ENCODE peak calls at places on chromosomes 5 and 9, in seven cellular contexts. One of them, this sample, is unnamed.

GRCh38 chr9:96061293-96061987 is 185.9 kb downstream of the ERCC6L2 start:
- DNase-seq in AML-193: no peak
- DNase-seq in iPS-NIHi11: peak
- DNase-seq in naive B cell: no peak
- DNase-seq in RPMI7951: peak
- DNase-seq in cortex of kidney: no peak
- DNase-seq in progenitor cell of endocrine pancreas: no peak
- DNase-seq in this sample: no peak

GRCh38 chr5:175444060-175444904 is at the start of gene DRD1:
- DNase-seq in iPS-NIHi11: peak
- DNase-seq in cortex of kidney: no peak
- DNase-seq in RPMI7951: peak
- DNase-seq in AML-193: no peak
- DNase-seq in progenitor cell of endocrine pancreas: peak
- DNase-seq in naive B cell: no peak
- DNase-seq in this sample: peak

GRCh38 chr9:135559606-135560005 is 1.9 kb upstream of the PAEP start:
- DNase-seq in RPMI7951: no peak
- DNase-seq in naive B cell: no peak
- DNase-seq in progenitor cell of endocrine pancreas: no peak
- DNase-seq in cortex of kidney: no peak
- DNase-seq in iPS-NIHi11: no peak
- DNase-seq in AML-193: no peak
- DNase-seq in this sample: no peak

GRCh38 chr5:176154821-176155220 is 83.4 kb upstream of the SIMC1 start:
- DNase-seq in iPS-NIHi11: no peak
- DNase-seq in cortex of kidney: no peak
- DNase-seq in RPMI7951: no peak
- DNase-seq in AML-193: no peak
- DNase-seq in naive B cell: no peak
- DNase-seq in progenitor cell of endocrine pancreas: no peak
- DNase-seq in this sample: no peak

GRCh38 chr5:3350781-3351180 is 244.9 kb upstream of the IRX1 start:
- DNase-seq in cortex of kidney: no peak
- DNase-seq in naive B cell: no peak
- DNase-seq in RPMI7951: no peak
- DNase-seq in progenitor cell of endocrine pancreas: peak
- DNase-seq in iPS-NIHi11: no peak
- DNase-seq in AML-193: no peak
- DNase-seq in this sample: peak

GRCh38 chr5:116068028-116068632 is 16.7 kb upstream of the COMMD10 start:
- DNase-seq in naive B cell: peak
- DNase-seq in RPMI7951: peak
- DNase-seq in iPS-NIHi11: peak
- DNase-seq in cortex of kidney: no peak
- DNase-seq in progenitor cell of endocrine pancreas: no peak
- DNase-seq in AML-193: peak
- DNase-seq in this sample: no peak

GRCh38 chr9:135973276-135974219 is 12.4 kb upstream of the UBAC1 start:
- DNase-seq in cortex of kidney: no peak
- DNase-seq in iPS-NIHi11: no peak
- DNase-seq in naive B cell: no peak
- DNase-seq in AML-193: peak
- DNase-seq in RPMI7951: no peak
- DNase-seq in progenitor cell of endocrine pancreas: no peak
- DNase-seq in this sample: no peak

GRCh38 chr9:124040186-124040920 is 28.8 kb downstream of the LHX2 start:
- DNase-seq in iPS-NIHi11: no peak
- DNase-seq in cortex of kidney: no peak
- DNase-seq in naive B cell: no peak
- DNase-seq in AML-193: no peak
- DNase-seq in RPMI7951: peak
- DNase-seq in progenitor cell of endocrine pancreas: no peak
- DNase-seq in this sample: no peak

GRCh38 chr9:111039203-111039907 is 1.1 kb upstream of the LPAR1 start:
- DNase-seq in cortex of kidney: no peak
- DNase-seq in AML-193: no peak
- DNase-seq in RPMI7951: no peak
- DNase-seq in iPS-NIHi11: no peak
- DNase-seq in progenitor cell of endocrine pancreas: peak
- DNase-seq in naive B cell: no peak
- DNase-seq in this sample: no peak

GRCh38 chr5:143234162-143234842 is 169.2 kb downstream of the NR3C1 start:
- DNase-seq in RPMI7951: no peak
- DNase-seq in iPS-NIHi11: no peak
- DNase-seq in cortex of kidney: no peak
- DNase-seq in naive B cell: no peak
- DNase-seq in AML-193: no peak
- DNase-seq in progenitor cell of endocrine pancreas: no peak
- DNase-seq in this sample: no peak

GRCh38 chr5:983238-983524 is 25.4 kb upstream of the NKD2 start:
- DNase-seq in AML-193: no peak
- DNase-seq in cortex of kidney: no peak
- DNase-seq in progenitor cell of endocrine pancreas: no peak
- DNase-seq in RPMI7951: no peak
- DNase-seq in iPS-NIHi11: no peak
- DNase-seq in naive B cell: no peak
- DNase-seq in this sample: no peak

GRCh38 chr5:126338516-126339153 is 84.6 kb upstream of the GRAMD2B start:
- DNase-seq in naive B cell: no peak
- DNase-seq in AML-193: no peak
- DNase-seq in cortex of kidney: no peak
- DNase-seq in progenitor cell of endocrine pancreas: no peak
- DNase-seq in RPMI7951: no peak
- DNase-seq in iPS-NIHi11: no peak
- DNase-seq in this sample: no peak

GRCh38 chr5:17379188-17379951 is 118.7 kb upstream of the TAF11L2 start:
- DNase-seq in RPMI7951: peak
- DNase-seq in AML-193: no peak
- DNase-seq in cortex of kidney: no peak
- DNase-seq in naive B cell: no peak
- DNase-seq in iPS-NIHi11: no peak
- DNase-seq in progenitor cell of endocrine pancreas: no peak
- DNase-seq in this sample: no peak

GRCh38 chr5:142713151-142713706 is 27.3 kb upstream of the FGF1 start:
- DNase-seq in progenitor cell of endocrine pancreas: peak
- DNase-seq in AML-193: peak
- DNase-seq in iPS-NIHi11: peak
- DNase-seq in naive B cell: peak
- DNase-seq in RPMI7951: peak
- DNase-seq in cortex of kidney: no peak
- DNase-seq in this sample: peak

GRCh38 chr5:168106008-168106761 is 185.3 kb upstream of the WWC1 start:
- DNase-seq in AML-193: no peak
- DNase-seq in cortex of kidney: no peak
- DNase-seq in RPMI7951: peak
- DNase-seq in naive B cell: no peak
- DNase-seq in iPS-NIHi11: no peak
- DNase-seq in progenitor cell of endocrine pancreas: no peak
- DNase-seq in this sample: no peak

GRCh38 chr5:143355710-143356109 is 47.8 kb downstream of the NR3C1 start:
- DNase-seq in AML-193: no peak
- DNase-seq in progenitor cell of endocrine pancreas: no peak
- DNase-seq in RPMI7951: peak
- DNase-seq in cortex of kidney: no peak
- DNase-seq in naive B cell: no peak
- DNase-seq in iPS-NIHi11: peak
- DNase-seq in this sample: no peak

GRCh38 chr9:84857224-84857623 is 187.7 kb downstream of the NTRK2 start:
- DNase-seq in RPMI7951: no peak
- DNase-seq in progenitor cell of endocrine pancreas: no peak
- DNase-seq in cortex of kidney: no peak
- DNase-seq in AML-193: no peak
- DNase-seq in naive B cell: no peak
- DNase-seq in iPS-NIHi11: no peak
- DNase-seq in this sample: no peak

GRCh38 chr9:133306242-133307194 is 29.5 kb downstream of the SURF6 start:
- DNase-seq in cortex of kidney: no peak
- DNase-seq in RPMI7951: no peak
- DNase-seq in iPS-NIHi11: no peak
- DNase-seq in AML-193: no peak
- DNase-seq in naive B cell: no peak
- DNase-seq in progenitor cell of endocrine pancreas: no peak
- DNase-seq in this sample: peak

This sample was measured in type B pancreatic cell.